ENCODE peak calls at places on chromosomes 16 and 17, in ten cellular contexts. K, S, U, R, X, B, H, I, A and P are unnamed samples.

GRCh38 chr16:23557779-23558330 is 328 bp downstream of the UBFD1 start:
- DNase-seq in H (peak; percentile 52), B (peak; percentile 48), X (no peak), K (peak; percentile 20), I (peak; percentile 44), S (no peak), U (peak; percentile 29), A (peak; percentile 39), R (no peak), P (peak; percentile 25)

GRCh38 chr16:65121870-65122723 is at the start of gene CDH11:
- DNase-seq in A (peak; percentile 60), X (peak; percentile 25), I (peak; percentile 82), B (no peak), H (peak; percentile 43), U (peak; percentile 38), K (no peak), S (peak; percentile 16), R (peak; percentile 67), P (no peak)

GRCh38 chr17:74235040-74235581 is 21.7 kb downstream of the TTYH2 start:
- DNase-seq in H (no peak), U (no peak), I (no peak), S (no peak), X (no peak), B (peak; percentile 67), A (peak; percentile 81), K (no peak), R (no peak), P (no peak)

GRCh38 chr16:81137012-81137335 is 40.8 kb upstream of the GCSH start:
- DNase-seq in I (peak; percentile 24), B (peak; percentile 26), S (no peak), U (no peak), H (no peak), K (no peak), A (peak; percentile 62), X (no peak), R (no peak), P (no peak)

GRCh38 chr17:50047488-50048126 is 8.3 kb upstream of the ITGA3 start:
- DNase-seq in R (no peak), U (no peak), H (peak; percentile 40), I (peak; percentile 83), B (peak; percentile 46), S (no peak), K (no peak), A (no peak), X (no peak), P (peak; percentile 87)

GRCh38 chr16:88439016-88439415 is 14.1 kb upstream of the ZFPM1 start:
- DNase-seq in R (no peak), U (no peak), I (no peak), K (no peak), H (no peak), A (no peak), B (no peak), X (no peak), S (no peak), P (no peak)

GRCh38 chr17:81513669-81514484 is 1.3 kb upstream of the ACTG1 start:
- DNase-seq in S (peak; percentile 77), R (peak; percentile 74), X (peak; percentile 80), A (peak; percentile 69), B (peak; percentile 76), I (peak; percentile 68), U (peak; percentile 66), K (no peak), H (peak; percentile 75), P (no peak)

GRCh38 chr16:79918916-79919315 is 318.4 kb upstream of the MAF start:
- DNase-seq in X (no peak), S (no peak), K (no peak), A (no peak), H (no peak), B (no peak), R (no peak), I (no peak), U (no peak), P (no peak)

GRCh38 chr17:30236807-30237206 is 1.3 kb upstream of the SLC6A4 start:
- DNase-seq in S (peak; percentile 70), H (peak; percentile 73), X (peak; percentile 59), A (peak; percentile 59), U (peak; percentile 66), R (peak; percentile 37), K (no peak), I (no peak), B (peak; percentile 56), P (no peak)

GRCh38 chr17:66431080-66431795 is 128.8 kb downstream of the PRKCA start:
- DNase-seq in U (no peak), B (no peak), S (no peak), I (peak; percentile 41), K (no peak), H (no peak), R (no peak), A (no peak), X (no peak), P (no peak)

DNA sequence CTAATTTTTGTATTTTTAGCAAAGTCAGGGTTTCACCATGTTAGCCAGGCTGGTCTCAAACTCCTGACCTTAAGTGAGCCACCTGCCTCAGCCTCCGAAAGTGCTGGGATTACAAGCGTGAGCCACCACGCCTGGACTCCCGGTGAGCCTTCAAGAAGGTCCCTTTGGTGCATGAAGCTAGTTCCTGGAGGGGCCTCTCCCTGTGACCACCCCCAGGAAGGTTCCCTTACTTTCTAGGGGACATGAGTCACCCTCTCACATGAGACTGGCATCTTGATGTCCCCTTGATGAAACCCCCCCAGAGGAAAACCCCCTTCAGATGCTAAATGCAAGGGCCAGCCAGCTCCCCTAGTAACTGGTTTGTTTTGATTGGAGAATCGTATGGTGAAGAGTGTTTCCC is 12.8 kb downstream of the CARHSP1 start:
- DNase-seq in H (peak; percentile 4), B (no peak), K (no peak), S (no peak), U (no peak), I (no peak), R (no peak), A (no peak), X (no peak), P (no peak)
- TF ChIP-seq POLR2A in H (no peak), B (no peak), K (no peak), S (no peak), U (no peak), I (no peak), R (no peak), A (no peak), X (no peak), P (no peak)

GRCh38 chr16:87409781-87410180 is 17.6 kb downstream of the MAP1LC3B start:
- DNase-seq in K (no peak), H (peak; percentile 16), R (no peak), U (no peak), B (no peak), S (no peak), A (no peak), X (no peak), I (no peak), P (no peak)

GRCh38 chr16:87406495-87407088 is 14.5 kb downstream of the MAP1LC3B start:
- DNase-seq in R (no peak), H (peak; percentile 19), S (no peak), U (no peak), A (no peak), X (no peak), B (no peak), K (no peak), I (no peak), P (no peak)

GRCh38 chr16:87409153-87409552 is 17.0 kb downstream of the MAP1LC3B start:
- DNase-seq in X (no peak), S (no peak), H (peak; percentile 9), I (no peak), U (no peak), R (no peak), A (no peak), B (no peak), K (no peak), P (no peak)

GRCh38 chr16:87407511-87408112 is 15.5 kb downstream of the MAP1LC3B start:
- DNase-seq in I (no peak), R (peak; percentile 41), H (peak; percentile 91), X (peak; percentile 58), A (no peak), U (peak; percentile 65), B (peak; percentile 96), S (peak; percentile 37), K (no peak), P (no peak)

GRCh38 chr16:87404764-87405625 is 12.9 kb downstream of the MAP1LC3B start:
- DNase-seq in X (no peak), B (no peak), K (no peak), A (no peak), I (no peak), S (no peak), H (peak; percentile 18), U (no peak), R (no peak), P (no peak)
- TF ChIP-seq POLR2A in X (no peak), B (no peak), K (no peak), A (no peak), I (peak; percentile 27), S (no peak), H (no peak), U (no peak), R (no peak), P (no peak)

GRCh38 chr16:50977064-50977621 is 173.9 kb downstream of the SALL1 start:
- DNase-seq in R (no peak), U (no peak), H (no peak), X (no peak), S (no peak), I (no peak), K (no peak), B (no peak), A (no peak), P (no peak)
- TF ChIP-seq POLR2A in R (no peak), U (no peak), H (no peak), X (no peak), S (no peak), I (no peak), K (no peak), B (no peak), A (no peak), P (no peak)

GRCh38 chr17:29133146-29133713 is 47.0 kb downstream of the MYO18A start:
- DNase-seq in H (peak; percentile 90), K (no peak), S (no peak), R (peak; percentile 74), I (peak; percentile 89), U (no peak), X (no peak), A (no peak), B (no peak), P (peak; percentile 85)
- TF ChIP-seq POLR2A in H (peak; percentile 33), K (no peak), S (no peak), R (no peak), I (no peak), U (no peak), X (no peak), A (no peak), B (no peak), P (no peak)